ENCODE peak calls at places on chromosomes 4 and X, in seven cellular contexts. P is immature natural killer cell, H is WERI-Rb-1, Y is NCI-H1092, J is NCI-H2171, E is amygdala, V is posterior vena cava. K is an unnamed sample.

GRCh38 chr4:177177446-177178160 is 132.1 kb upstream of the NEIL3 start:
- DNase-seq in H (no peak), P (no peak), E (no peak), Y (no peak), V (no peak), J (no peak), K (no peak)

GRCh38 chrX:23327104-23327503 is 7.5 kb upstream of the PTCHD1 start:
- DNase-seq in Y (no peak), H (no peak), V (no peak), J (no peak), E (no peak), P (no peak), K (no peak)

GRCh38 chr4:121308328-121308663 is 72.5 kb downstream of the QRFPR start:
- DNase-seq in Y (no peak), P (no peak), E (no peak), H (no peak), J (no peak), V (no peak), K (no peak)

GRCh38 chr4:113328514-113328913 is 279.1 kb downstream of the ANK2 start:
- DNase-seq in E (no peak), J (no peak), H (peak), P (no peak), V (no peak), Y (no peak), K (no peak)

GRCh38 chrX:24561121-24561520 is 86.0 kb downstream of the PCYT1B start:
- DNase-seq in H (no peak), P (no peak), V (no peak), J (no peak), E (no peak), Y (no peak), K (no peak)

GRCh38 chrX:21926527-21927278 is 13.8 kb upstream of the SMS start:
- DNase-seq in V (no peak), E (no peak), J (no peak), H (no peak), Y (no peak), P (no peak), K (no peak)

GRCh38 chr4:108774809-108775530 is 12.1 kb upstream of the ETNPPL start:
- DNase-seq in H (no peak), P (no peak), Y (no peak), E (peak), J (no peak), V (no peak), K (peak)

GRCh38 chr4:33061727-33062126 is 2341.6 kb downstream of the PCDH7 start:
- DNase-seq in V (no peak), P (no peak), E (no peak), H (no peak), Y (no peak), J (no peak), K (no peak)

GRCh38 chr4:184238072-184238743 is 20.5 kb upstream of the ENPP6 start:
- DNase-seq in J (no peak), Y (no peak), P (no peak), V (no peak), E (no peak), H (no peak), K (no peak)

GRCh38 chrX:70253377-70254062 is 6.5 kb downstream of the P2RY4 start:
- DNase-seq in E (no peak), V (no peak), H (no peak), J (no peak), P (no peak), Y (no peak), K (no peak)

GRCh38 chr4:176587920-176588319 is 204.8 kb downstream of the VEGFC start:
- DNase-seq in Y (no peak), J (no peak), P (no peak), V (no peak), H (no peak), E (no peak), K (no peak)

GRCh38 chrX:42189601-42190000 is 266.2 kb upstream of the CASK start:
- DNase-seq in P (no peak), J (no peak), E (no peak), V (no peak), Y (no peak), H (no peak), K (no peak)

K was measured in nucleus accumbens.